ENCODE peak calls at places on chromosomes 12 and 14, in nine cellular contexts. T is substantia nigra; X is psoas muscle; J is CD8-positive, alpha-beta memory T cell; M is posterior cingulate gyrus; P is lower leg skin; G is BE2C; B is ureter; N is midbrain. F is an unnamed sample.

GRCh38 chr12:57204454-57204853 is 12.1 kb upstream of the NXPH4 start:
- DNase-seq in T (no peak), X (no peak), J (no peak), M (no peak), P (no peak), G (no peak), B (no peak), N (no peak), F (no peak)

GRCh38 chr14:52332269-52332668 is 18.2 kb downstream of the PTGER2 start:
- DNase-seq in T (no peak), X (no peak), J (no peak), M (no peak), P (no peak), G (no peak), B (no peak), N (no peak), F (no peak)

GRCh38 chr14:52900731-52901130 is 50.1 kb downstream of the FERMT2 start:
- DNase-seq in T (no peak), X (no peak), J (no peak), M (no peak), P (no peak), G (no peak), B (no peak), N (no peak), F (no peak)

GRCh38 chr12:121718653-121719239 is 6.2 kb downstream of the TMEM120B start:
- DNase-seq in T (no peak), X (peak), J (no peak), M (no peak), P (no peak), G (peak), B (no peak), N (no peak), F (no peak)

GRCh38 chr12:10716704-10717315 is 6.3 kb downstream of the YBX3 start:
- DNase-seq in T (no peak), X (peak), J (no peak), M (peak), P (peak), G (no peak), B (peak), N (peak), F (peak)

GRCh38 chr12:45729233-45730115 is at the start of gene ARID2:
- DNase-seq in T (peak), X (peak), J (peak), M (peak), P (peak), G (peak), B (peak), N (peak), F (peak)

GRCh38 chr12:120438495-120439198 is 734 bp downstream of the COX6A1 start:
- DNase-seq in T (no peak), X (no peak), J (no peak), M (no peak), P (no peak), G (no peak), B (no peak), N (no peak), F (no peak)

GRCh38 chr12:15474766-15475165 is 152.5 kb downstream of the PTPRO start:
- DNase-seq in T (no peak), X (no peak), J (no peak), M (peak), P (no peak), G (peak), B (no peak), N (no peak), F (no peak)

GRCh38 chr12:11067514-11067913 is 5.4 kb upstream of the TAS2R46 start:
- DNase-seq in T (no peak), X (no peak), J (no peak), M (no peak), P (peak), G (peak), B (no peak), N (peak), F (no peak)

GRCh38 chr14:101876539-101876938 is 87.8 kb upstream of the DYNC1H1 start:
- DNase-seq in T (no peak), X (peak), J (peak), M (no peak), P (peak), G (peak), B (peak), N (no peak), F (no peak)

GRCh38 chr14:29242755-29243340 is 476.3 kb downstream of the FOXG1 start:
- DNase-seq in T (no peak), X (no peak), J (no peak), M (no peak), P (no peak), G (no peak), B (no peak), N (no peak), F (no peak)

GRCh38 chr14:90727082-90727481 is 89.1 kb downstream of the TTC7B start:
- DNase-seq in T (no peak), X (no peak), J (no peak), M (peak), P (no peak), G (no peak), B (no peak), N (peak), F (no peak)

GRCh38 chr12:50568338-50569155 is 63.8 kb downstream of the DIP2B start:
- DNase-seq in T (no peak), X (no peak), J (no peak), M (no peak), P (no peak), G (no peak), B (no peak), N (no peak), F (no peak)

GRCh38 chr14:44945264-44945663 is 16.5 kb downstream of the KLHL28 start:
- DNase-seq in T (no peak), X (no peak), J (no peak), M (no peak), P (no peak), G (no peak), B (no peak), N (no peak), F (no peak)

GRCh38 chr12:42130670-42131402 is 13.8 kb downstream of the GXYLT1 start:
- DNase-seq in T (no peak), X (peak), J (no peak), M (no peak), P (no peak), G (no peak), B (no peak), N (no peak), F (no peak)

GRCh38 chr14:50835280-50835679 is 4.3 kb upstream of the NIN start:
- DNase-seq in T (no peak), X (no peak), J (peak), M (no peak), P (no peak), G (no peak), B (no peak), N (no peak), F (no peak)

GRCh38 chr14:92759679-92760523 is 11.5 kb upstream of the LGMN start:
- DNase-seq in T (no peak), X (no peak), J (no peak), M (no peak), P (no peak), G (no peak), B (no peak), N (no peak), F (no peak)

GRCh38 chr12:87382959-87383591 is 646.1 kb downstream of the C12orf50 start:
- DNase-seq in T (no peak), X (no peak), J (no peak), M (no peak), P (no peak), G (no peak), B (no peak), N (no peak), F (no peak)

GRCh38 chr12:57268264-57268663 is 17.3 kb upstream of the STAC3 start:
- DNase-seq in T (no peak), X (no peak), J (no peak), M (no peak), P (no peak), G (no peak), B (no peak), N (no peak), F (no peak)

GRCh38 chr12:116916714-116917114 is 6.0 kb downstream of the FBXW8 start:
- DNase-seq in T (no peak), X (no peak), J (peak), M (no peak), P (no peak), G (peak), B (no peak), N (no peak), F (no peak)

GRCh38 chr12:132444957-132445883 is 44.7 kb upstream of the FBRSL1 start:
- DNase-seq in T (no peak), X (no peak), J (peak), M (no peak), P (no peak), G (no peak), B (no peak), N (no peak), F (no peak)

GRCh38 chr14:104206281-104206904 is 68.0 kb downstream of the KIF26A start:
- DNase-seq in T (no peak), X (no peak), J (no peak), M (peak), P (no peak), G (peak), B (no peak), N (no peak), F (peak)

GRCh38 chr14:99518441-99519346 is 37.5 kb downstream of the CCNK start:
- DNase-seq in T (no peak), X (peak), J (peak), M (peak), P (peak), G (peak), B (peak), N (peak), F (peak)

GRCh38 chr14:35374273-35374681 is 30.3 kb downstream of the NFKBIA start:
- DNase-seq in T (no peak), X (peak), J (no peak), M (no peak), P (no peak), G (no peak), B (peak), N (no peak), F (no peak)

GRCh38 chr12:105420046-105420445 is 89.6 kb downstream of the C12orf75 start:
- DNase-seq in T (no peak), X (no peak), J (no peak), M (no peak), P (no peak), G (no peak), B (no peak), N (no peak), F (no peak)

GRCh38 chr12:122459211-122459610 is 36.7 kb upstream of the CLIP1 start:
- DNase-seq in T (no peak), X (no peak), J (no peak), M (no peak), P (peak), G (no peak), B (no peak), N (no peak), F (no peak)

GRCh38 chr14:68401320-68401719 is 391.5 kb downstream of the ZFP36L1 start:
- DNase-seq in T (no peak), X (no peak), J (no peak), M (no peak), P (no peak), G (no peak), B (no peak), N (no peak), F (no peak)

GRCh38 chr14:22297376-22297775 is 291.6 kb downstream of the DAD1 start:
- DNase-seq in T (no peak), X (no peak), J (no peak), M (no peak), P (no peak), G (no peak), B (no peak), N (no peak), F (no peak)

GRCh38 chr14:53875337-53875897 is 81.2 kb downstream of the BMP4 start:
- DNase-seq in T (no peak), X (no peak), J (no peak), M (no peak), P (no peak), G (no peak), B (no peak), N (no peak), F (no peak)

GRCh38 chr14:51448831-51449665 is 202.7 kb upstream of the FRMD6 start:
- DNase-seq in T (no peak), X (peak), J (no peak), M (no peak), P (no peak), G (peak), B (peak), N (no peak), F (no peak)

GRCh38 chr12:114240288-114240687 is 165.7 kb downstream of the TBX5 start:
- DNase-seq in T (no peak), X (no peak), J (no peak), M (no peak), P (peak), G (no peak), B (no peak), N (no peak), F (no peak)

GRCh38 chr12:2301531-2302461 is 249.0 kb downstream of the CACNA1C start:
- DNase-seq in T (no peak), X (no peak), J (no peak), M (no peak), P (peak), G (no peak), B (no peak), N (no peak), F (no peak)

GRCh38 chr12:43551271-43551970 is 582 bp downstream of the ADAMTS20 start:
- DNase-seq in T (no peak), X (no peak), J (no peak), M (no peak), P (no peak), G (no peak), B (no peak), N (no peak), F (no peak)

F was measured in hypothalamus.